ENCODE peak calls at places on chromosomes 4 and X, in nine cellular contexts. T, M, W, H, Q, U, B, D and P are unnamed samples.

GRCh38 chrX:74426615-74427014 is 5.3 kb downstream of the SLC16A2 start:
- DNase-seq in D (no peak), H (no peak), T (no peak), U (no peak), Q (no peak), B (no peak), W (no peak), M (no peak), P (no peak)

GRCh38 chr4:55947254-55947882 is 1.4 kb upstream of the CEP135 start:
- DNase-seq in H (no peak), Q (no peak), U (no peak), B (peak), T (no peak), M (no peak), W (no peak), D (no peak), P (no peak)

GRCh38 chrX:39493168-39493567 is 604.6 kb downstream of the BCOR start:
- DNase-seq in D (no peak), Q (no peak), U (no peak), W (no peak), H (no peak), B (no peak), T (no peak), M (no peak), P (no peak)

GRCh38 chr4:95510877-95511276 is 37.9 kb downstream of the UNC5C start:
- DNase-seq in W (no peak), T (no peak), H (no peak), B (no peak), U (no peak), M (no peak), Q (no peak), D (no peak), P (no peak)

GRCh38 chr4:140876597-140877364 is 120.6 kb upstream of the TBC1D9 start:
- DNase-seq in H (no peak), M (no peak), D (no peak), Q (peak), B (no peak), T (no peak), W (no peak), U (no peak), P (no peak)

GRCh38 chrX:17670874-17671273 is 66.4 kb upstream of the SCML1 start:
- DNase-seq in T (no peak), M (no peak), U (no peak), W (no peak), Q (no peak), B (no peak), H (no peak), D (no peak), P (no peak)

GRCh38 chrX:130915302-130915701 is 12.3 kb upstream of the ENOX2 start:
- DNase-seq in B (no peak), D (no peak), H (no peak), T (no peak), U (no peak), Q (peak), W (no peak), M (no peak), P (no peak)

GRCh38 chr4:156388826-156389225 is 435.2 kb upstream of the CTSO start:
- DNase-seq in B (no peak), D (no peak), U (no peak), W (no peak), T (no peak), Q (no peak), M (no peak), H (no peak), P (no peak)

GRCh38 chr4:7105261-7105660 is 37.4 kb upstream of the GRPEL1 start:
- DNase-seq in H (no peak), Q (no peak), T (no peak), D (no peak), U (no peak), W (no peak), M (no peak), B (no peak), P (no peak)

GRCh38 chr4:38468491-38468890 is 195.5 kb upstream of the KLF3 start:
- DNase-seq in D (no peak), M (peak), B (no peak), T (no peak), W (no peak), U (no peak), H (no peak), Q (no peak), P (no peak)

GRCh38 chr4:45693746-45694145 is 430.1 kb downstream of the GABRG1 start:
- DNase-seq in Q (no peak), H (no peak), U (no peak), T (no peak), B (no peak), W (no peak), M (no peak), D (no peak), P (no peak)

GRCh38 chr4:69830529-69831269 is 29.2 kb downstream of the SULT1E1 start:
- DNase-seq in H (no peak), T (no peak), W (peak), U (no peak), Q (peak), D (peak), B (peak), M (peak), P (no peak)

GRCh38 chrX:39439910-39440733 is 638.9 kb downstream of the MID1IP1 start:
- DNase-seq in B (peak), Q (no peak), H (no peak), U (no peak), T (no peak), D (no peak), M (no peak), W (no peak), P (no peak)

GRCh38 chr4:85717366-85717765 is 242.4 kb downstream of the ARHGAP24 start:
- DNase-seq in D (no peak), Q (peak), W (no peak), B (no peak), M (no peak), U (no peak), T (no peak), H (no peak), P (no peak)